ENCODE peak calls at places on chromosomes 6 and 20, in six cellular contexts. Z, V, Y, K, E and I are unnamed samples.

GRCh38 chr6:12605888-12606345 is 110.7 kb upstream of the PHACTR1 start:
- DNase-seq in Z (peak; percentile 75), K (peak; percentile 40), Y (no peak), V (peak; percentile 65), E (no peak), I (peak; percentile 81)

GRCh38 chr6:41469156-41469950 is 76.8 kb upstream of the FOXP4 start:
- DNase-seq in Y (no peak), K (no peak), E (no peak), V (no peak), Z (no peak), I (no peak)

GRCh38 chr6:90184334-90185298 is 112.0 kb downstream of the BACH2 start:
- DNase-seq in K (no peak), V (peak; percentile 15), Z (peak; percentile 79), Y (no peak), E (no peak), I (no peak)

GRCh38 chr6:170473226-170473789 is 79.8 kb downstream of the PSMB1 start:
- DNase-seq in K (no peak), Z (no peak), E (no peak), Y (no peak), V (no peak), I (no peak)

GRCh38 chr6:115323001-115323400 is 737.7 kb downstream of the FRK start:
- DNase-seq in K (no peak), Y (no peak), E (no peak), Z (no peak), V (no peak), I (no peak)

GRCh38 chr20:48630342-48631075 is 197.3 kb downstream of the PREX1 start:
- DNase-seq in K (no peak), V (no peak), Z (no peak), E (no peak), Y (no peak), I (no peak)

GRCh38 chr20:59520814-59521213 is 83.5 kb upstream of the PHACTR3 start:
- DNase-seq in V (no peak), E (no peak), Z (no peak), Y (no peak), K (no peak), I (no peak)

GRCh38 chr6:108133594-108134179 is 32.1 kb upstream of the NR2E1 start:
- DNase-seq in V (peak; percentile 66), Y (peak; percentile 58), Z (peak; percentile 51), E (peak; percentile 87), K (peak; percentile 67), I (peak; percentile 73)

GRCh38 chr20:8132015-8132631 is at the start of gene PLCB1:
- DNase-seq in K (peak; percentile 81), Z (peak; percentile 26), E (peak; percentile 97), V (peak; percentile 13), Y (peak; percentile 84), I (peak; percentile 85)

GRCh38 chr20:8082999-8083398 is 49.1 kb upstream of the PLCB1 start:
- DNase-seq in K (no peak), Z (no peak), Y (no peak), V (no peak), E (no peak), I (peak; percentile 39)

GRCh38 chr20:19812056-19812455 is 54.0 kb downstream of the RIN2 start:
- DNase-seq in V (no peak), E (no peak), Y (no peak), Z (no peak), K (no peak), I (no peak)

GRCh38 chr20:38187512-38187911 is 22.4 kb upstream of the TGM2 start:
- DNase-seq in E (peak; percentile 54), Y (no peak), K (no peak), Z (peak; percentile 39), V (no peak), I (no peak)

GRCh38 chr20:1868856-1869255 is 26.4 kb upstream of the SIRPA start:
- DNase-seq in Z (no peak), E (no peak), K (no peak), V (no peak), Y (no peak), I (no peak)

GRCh38 chr6:110484321-110484720 is 7.9 kb upstream of the SLC22A16 start:
- DNase-seq in Y (no peak), K (no peak), V (no peak), E (no peak), Z (no peak), I (peak; percentile 97)

GRCh38 chr6:47671777-47672176 is 26.6 kb upstream of the ADGRF4 start:
- DNase-seq in K (no peak), Y (no peak), V (no peak), E (no peak), Z (no peak), I (no peak)

GRCh38 chr6:19771753-19772336 is 65.3 kb upstream of the ID4 start:
- DNase-seq in Z (no peak), Y (no peak), E (no peak), K (no peak), V (no peak), I (peak; percentile 6)

GRCh38 chr6:122651604-122652003 is 41.4 kb downstream of the PKIB start:
- DNase-seq in E (no peak), Z (no peak), Y (no peak), V (no peak), K (no peak), I (no peak)

GRCh38 chr20:52201395-52201794 is 9.8 kb upstream of the ZFP64 start:
- DNase-seq in V (no peak), Y (no peak), Z (no peak), K (no peak), E (no peak), I (no peak)

GRCh38 chr6:44486002-44486421 is 98.5 kb downstream of the CDC5L start:
- DNase-seq in Y (no peak), K (no peak), E (no peak), Z (no peak), V (no peak), I (no peak)

GRCh38 chr20:35697696-35698297 is 1.4 kb downstream of the NFS1 start:
- DNase-seq in Z (no peak), V (no peak), E (peak; percentile 54), Y (no peak), K (no peak), I (no peak)

GRCh38 chr6:110971458-110971857 is 10.4 kb upstream of the RPF2 start:
- DNase-seq in K (no peak), Z (no peak), V (no peak), E (no peak), Y (no peak), I (no peak)

GRCh38 chr20:62910777-62911497 is 15.4 kb downstream of the DIDO1 start:
- DNase-seq in Z (no peak), K (no peak), Y (no peak), E (no peak), V (no peak), I (no peak)
- TF ChIP-seq POLR2A in Z (no peak), K (no peak), Y (no peak), E (no peak), V (no peak), I (no peak)

GRCh38 chr6:128413291-128413690 is 107.1 kb downstream of the PTPRK start:
- DNase-seq in V (no peak), K (no peak), E (no peak), Y (no peak), Z (no peak), I (no peak)
- H3K4me3 ChIP-seq in V (no peak overlapping the region), K (no peak overlapping the region), E (no peak overlapping the region), Y (no peak overlapping the region), Z (no peak overlapping the region), I (no peak overlapping the region)

GRCh38 chr20:33859751-33860150 is 48.6 kb downstream of the CHMP4B start:
- DNase-seq in E (no peak), Y (no peak), Z (no peak), V (no peak), K (no peak), I (no peak)

GRCh38 chr20:33858666-33859065 is 47.5 kb downstream of the CHMP4B start:
- DNase-seq in Y (no peak), V (no peak), K (no peak), E (no peak), Z (no peak), I (no peak)

GRCh38 chr20:33859157-33859695 is 48.1 kb downstream of the CHMP4B start:
- DNase-seq in K (no peak), E (no peak), Z (no peak), Y (no peak), V (no peak), I (no peak)

GRCh38 chr20:33861458-33861857 is 50.3 kb downstream of the CHMP4B start:
- DNase-seq in V (no peak), Y (no peak), Z (no peak), K (no peak), E (no peak), I (no peak)

DNA sequence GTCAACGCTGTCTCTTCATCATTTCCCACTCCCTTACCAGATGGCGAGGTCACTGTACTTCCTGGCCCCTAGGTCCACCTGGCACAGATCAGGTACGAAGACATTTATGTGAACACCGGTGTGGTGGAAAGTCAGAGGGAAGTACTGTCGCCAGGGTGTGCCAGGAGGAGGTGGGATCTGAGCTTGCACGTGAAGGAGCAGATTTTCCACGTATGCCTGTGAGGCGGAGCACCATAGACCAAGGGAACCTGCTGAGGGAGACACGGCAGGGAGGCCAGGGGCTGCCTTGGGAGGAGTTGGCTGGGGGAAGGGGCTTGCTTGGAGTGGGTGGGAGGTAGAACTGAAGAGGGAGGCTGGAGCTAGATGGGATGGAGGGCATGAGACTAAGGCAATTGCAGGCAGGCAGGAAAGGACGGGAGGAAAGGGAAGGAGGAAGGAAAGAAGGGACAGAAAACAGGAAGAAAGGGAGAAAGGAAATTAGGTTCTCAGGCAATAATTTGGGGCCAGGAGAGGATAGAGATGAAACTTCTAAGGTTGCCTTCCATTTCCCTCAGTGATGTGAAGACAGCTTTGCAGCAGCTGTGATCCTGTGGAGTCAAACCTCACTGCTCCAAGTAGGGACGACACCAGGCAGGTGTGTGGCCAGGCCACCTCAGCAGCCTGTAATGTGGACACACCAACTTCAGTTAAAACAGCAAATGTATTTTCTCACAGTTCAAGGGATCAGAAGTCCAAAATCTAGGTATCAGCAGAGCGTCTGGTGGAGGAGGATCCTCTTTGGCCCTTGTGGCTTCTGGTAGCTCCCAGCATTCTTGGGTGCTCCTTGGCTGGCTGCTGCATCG is 46.8 kb downstream of the CHMP4B start:
- DNase-seq in E (no peak), Z (no peak), V (no peak), K (no peak), Y (no peak), I (no peak)
- TF ChIP-seq POLR2A in E (no peak), Z (peak; percentile 12), V (no peak), K (no peak), Y (no peak), I (no peak)

GRCh38 chr6:50818673-50819072 is at the start of gene TFAP2B:
- DNase-seq in Z (no peak), Y (no peak), K (no peak), V (no peak), E (no peak), I (no peak)

GRCh38 chr6:50819527-50819905 is 845 bp downstream of the TFAP2B start:
- DNase-seq in Z (no peak), Y (no peak), V (no peak), E (peak; percentile 83), K (no peak), I (no peak)

GRCh38 chr6:50816115-50816675 is 2.5 kb upstream of the TFAP2B start:
- DNase-seq in V (peak; percentile 34), K (peak; percentile 73), Y (peak; percentile 23), E (peak; percentile 91), Z (peak; percentile 94), I (peak; percentile 76)

GRCh38 chr6:50816947-50817637 is 1.6 kb upstream of the TFAP2B start:
- DNase-seq in V (no peak), Y (no peak), K (no peak), Z (no peak), E (no peak), I (no peak)

DNA sequence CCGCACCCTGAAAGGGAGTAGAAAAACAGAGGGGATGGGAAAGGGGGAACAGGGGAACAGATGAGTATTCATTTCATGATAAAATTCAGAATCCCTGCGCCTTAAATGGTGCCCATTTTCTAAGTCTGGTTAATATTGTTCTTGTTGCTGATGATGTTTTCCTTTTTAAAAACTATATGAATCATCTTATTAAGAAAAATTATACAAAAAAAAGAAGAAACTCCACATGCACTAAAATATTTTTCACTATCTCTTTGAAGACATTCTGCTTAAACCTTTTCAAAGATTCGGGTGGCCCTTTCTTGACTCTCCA is 1.1 kb upstream of the TFAP2B start:
- DNase-seq in V (no peak), E (no peak), K (no peak), Y (no peak), Z (no peak), I (no peak)
- H3K4me3 ChIP-seq in V (no peak overlapping the region), E (no peak overlapping the region), K (no peak overlapping the region), Y (no peak overlapping the region), Z (no peak overlapping the region), I (no peak overlapping the region)